ENCODE peak calls at places on chromosome 2, in five cellular contexts. P is GM10248; Z is activated CD4-positive, alpha-beta T cell treated with anti-CD3 and anti-CD28 coated beads, Interleukin-2, amount 50 U/mL, for 48 hours; E is activated T-helper 9 cell treated with anti-CD3 and anti-CD28 coated beads, Interleukin-2, amount 50 U/mL, for 16 hours; H is left lobe of liver. V is an unnamed sample.

GRCh38 chr2:48845719-48846118 is 90.2 kb upstream of the LHCGR start:
- DNase-seq in P (no peak), Z (no peak), E (no peak), H (no peak), V (no peak)

GRCh38 chr2:115908731-115909130 is 1466.3 kb downstream of the DPP10 start:
- DNase-seq in P (no peak), Z (no peak), E (no peak), H (no peak), V (no peak)

GRCh38 chr2:7634370-7634769 is 717.2 kb downstream of the RNF144A start:
- DNase-seq in P (no peak), Z (no peak), E (no peak), H (no peak), V (no peak)

GRCh38 chr2:73938761-73939352 is 12.2 kb downstream of the DGUOK start:
- DNase-seq in P (no peak), Z (no peak), E (no peak), H (no peak), V (no peak)

GRCh38 chr2:186887107-186888090 is 38.4 kb upstream of the ZSWIM2 start:
- DNase-seq in P (no peak), Z (no peak), E (no peak), H (no peak), V (no peak)

GRCh38 chr2:95348609-95349567 is 51.7 kb downstream of the KCNIP3 start:
- DNase-seq in P (no peak), Z (no peak), E (no peak), H (peak), V (no peak)

GRCh38 chr2:231704017-231704416 is 4.3 kb upstream of the PTMA start:
- DNase-seq in P (no peak), Z (no peak), E (no peak), H (no peak), V (no peak)

GRCh38 chr2:102181919-102182635 is 4.7 kb upstream of the IL1RL2 start:
- DNase-seq in P (no peak), Z (no peak), E (no peak), H (no peak), V (no peak)

GRCh38 chr2:230898016-230898415 is 27.0 kb downstream of the GPR55 start:
- DNase-seq in P (no peak), Z (peak), E (no peak), H (peak), V (no peak)

GRCh38 chr2:174051741-174052638 is 86.8 kb upstream of the SP3 start:
- DNase-seq in P (no peak), Z (no peak), E (no peak), H (no peak), V (no peak)

GRCh38 chr2:219684721-219685689 is 57.6 kb downstream of the SLC4A3 start:
- DNase-seq in P (peak), Z (peak), E (peak), H (peak), V (peak)

GRCh38 chr2:70477473-70477872 is 76.2 kb downstream of the TGFA start:
- DNase-seq in P (no peak), Z (no peak), E (no peak), H (no peak), V (no peak)

GRCh38 chr2:190023860-190024259 is 38.7 kb downstream of the MSTN start:
- DNase-seq in P (peak), Z (no peak), E (no peak), H (no peak), V (no peak)

GRCh38 chr2:68514316-68514929 is 47.0 kb downstream of the APLF start:
- DNase-seq in P (no peak), Z (no peak), E (no peak), H (peak), V (no peak)

GRCh38 chr2:240505946-240506345 is 51.8 kb downstream of the ANKMY1 start:
- DNase-seq in P (no peak), Z (no peak), E (no peak), H (peak), V (no peak)

GRCh38 chr2:43228782-43229659 is 2.6 kb upstream of the ZFP36L2 start:
- DNase-seq in P (no peak), Z (no peak), E (no peak), H (no peak), V (no peak)

GRCh38 chr2:164764996-164765395 is 76.6 kb downstream of the COBLL1 start:
- DNase-seq in P (no peak), Z (no peak), E (no peak), H (no peak), V (no peak)

GRCh38 chr2:232458661-232459418 is 2.9 kb downstream of the ALPI start:
- DNase-seq in P (no peak), Z (no peak), E (no peak), H (peak), V (no peak)

GRCh38 chr2:19863303-19864041 is 38.3 kb downstream of the TTC32 start:
- DNase-seq in P (peak), Z (peak), E (peak), H (peak), V (peak)

GRCh38 chr2:233404227-233404626 is 49.9 kb downstream of the DGKD start:
- DNase-seq in P (peak), Z (peak), E (peak), H (peak), V (peak)

GRCh38 chr2:238093181-238094140 is 6.7 kb upstream of the ESPNL start:
- DNase-seq in P (peak), Z (peak), E (no peak), H (no peak), V (no peak)

GRCh38 chr2:171216631-171217030 is 55.9 kb upstream of the TLK1 start:
- DNase-seq in P (no peak), Z (no peak), E (no peak), H (no peak), V (no peak)

GRCh38 chr2:42068571-42069178 is 20.9 kb downstream of the PKDCC start:
- DNase-seq in P (no peak), Z (no peak), E (no peak), H (no peak), V (no peak)

GRCh38 chr2:109059474-109060165 is 69.4 kb upstream of the SH3RF3 start:
- DNase-seq in P (no peak), Z (no peak), E (no peak), H (peak), V (no peak)

GRCh38 chr2:236928353-236929153 is 157.1 kb upstream of the COPS8 start:
- DNase-seq in P (no peak), Z (no peak), E (no peak), H (no peak), V (no peak)

GRCh38 chr2:186551323-186552050 is 38.4 kb upstream of the ITGAV start:
- DNase-seq in P (no peak), Z (no peak), E (no peak), H (no peak), V (no peak)

GRCh38 chr2:84830095-84830494 is 50.8 kb downstream of the TRABD2A start:
- DNase-seq in P (no peak), Z (no peak), E (no peak), H (no peak), V (no peak)

GRCh38 chr2:42957109-42958035 is 165.0 kb upstream of the HAAO start:
- DNase-seq in P (no peak), Z (no peak), E (no peak), H (peak), V (no peak)

GRCh38 chr2:222610746-222611145 is 45.1 kb downstream of the FARSB start:
- DNase-seq in P (no peak), Z (no peak), E (no peak), H (no peak), V (no peak)

GRCh38 chr2:241035818-241036396 is 37.5 kb downstream of the SNED1 start:
- DNase-seq in P (peak), Z (peak), E (peak), H (peak), V (peak)

GRCh38 chr2:2181505-2181904 is 149.6 kb downstream of the MYT1L start:
- DNase-seq in P (no peak), Z (no peak), E (no peak), H (no peak), V (no peak)

GRCh38 chr2:165369131-165369935 is 100.2 kb upstream of the CSRNP3 start:
- DNase-seq in P (no peak), Z (no peak), E (no peak), H (no peak), V (no peak)

GRCh38 chr2:238655974-238656722 is 191.7 kb upstream of the TWIST2 start:
- DNase-seq in P (no peak), Z (no peak), E (no peak), H (no peak), V (no peak)

GRCh38 chr2:102848366-102848839 is 86.6 kb downstream of the TMEM182 start:
- DNase-seq in P (peak), Z (peak), E (no peak), H (peak), V (no peak)

GRCh38 chr2:111663471-111663951 is 220.5 kb downstream of the ANAPC1 start:
- DNase-seq in P (no peak), Z (no peak), E (no peak), H (no peak), V (no peak)

GRCh38 chr2:6025391-6025790 is 333.2 kb downstream of the SOX11 start:
- DNase-seq in P (no peak), Z (no peak), E (no peak), H (no peak), V (no peak)

GRCh38 chr2:82120648-82121047 is 1816.1 kb upstream of the LRRTM1 start:
- DNase-seq in P (no peak), Z (no peak), E (no peak), H (no peak), V (no peak)